ENCODE peak calls at places on chromosomes 11 and 22, in eight cellular contexts. Q, T, Y, X, Z, P, D and M are unnamed samples.
A peak's percentile ranks its signal among the peaks of the same experiment; 100 is the strongest.

GRCh38 chr11:122758974-122759373 is 79.3 kb upstream of the CRTAM start:
- DNase-seq in Q (no peak), T (no peak), Y (no peak), X (no peak), Z (no peak), P (no peak), D (no peak), M (no peak)

GRCh38 chr22:20466659-20467379 is 28.8 kb downstream of the KLHL22 start:
- DNase-seq in Q (no peak), T (no peak), Y (no peak), X (no peak), Z (no peak), P (no peak), D (no peak), M (no peak)

GRCh38 chr22:41152902-41153301 is 52.2 kb upstream of the L3MBTL2 start:
- DNase-seq in Q (peak; percentile 67), T (no peak), Y (no peak), X (no peak), Z (no peak), P (no peak), D (no peak), M (no peak)

GRCh38 chr22:30104501-30105156 is 24.4 kb downstream of the HORMAD2 start:
- DNase-seq in Q (no peak), T (no peak), Y (no peak), X (no peak), Z (no peak), P (no peak), D (no peak), M (peak; percentile 47)

GRCh38 chr22:24011735-24012068 is 598 bp downstream of the CABIN1 start:
- DNase-seq in Q (no peak), T (no peak), Y (no peak), X (no peak), Z (no peak), P (peak; percentile 54), D (no peak), M (no peak)

GRCh38 chr11:38019072-38019775 is 1421.2 kb upstream of the RAG2 start:
- DNase-seq in Q (no peak), T (no peak), Y (no peak), X (no peak), Z (peak; percentile 2), P (no peak), D (peak; percentile 45), M (no peak)

GRCh38 chr11:86519064-86519911 is 144.6 kb downstream of the CCDC81 start:
- DNase-seq in Q (no peak), T (no peak), Y (no peak), X (no peak), Z (peak; percentile 32), P (no peak), D (peak; percentile 81), M (no peak)

GRCh38 chr11:44368886-44369285 is 58.9 kb upstream of the ALX4 start:
- DNase-seq in Q (no peak), T (no peak), Y (no peak), X (no peak), Z (no peak), P (no peak), D (no peak), M (no peak)

GRCh38 chr11:13364388-13364787 is 86.8 kb downstream of the BMAL1 start:
- DNase-seq in Q (no peak), T (no peak), Y (no peak), X (no peak), Z (no peak), P (no peak), D (no peak), M (no peak)

GRCh38 chr22:45864959-45865496 is 111.9 kb downstream of the WNT7B start:
- DNase-seq in Q (peak; percentile 22), T (no peak), Y (no peak), X (no peak), Z (no peak), P (no peak), D (no peak), M (no peak)

GRCh38 chr11:126157326-126158030 is 54.0 kb downstream of the RPUSD4 start:
- DNase-seq in Q (no peak), T (no peak), Y (no peak), X (no peak), Z (no peak), P (no peak), D (no peak), M (no peak)

GRCh38 chr11:68214173-68215086 is 1.3 kb upstream of the KMT5B start:
- DNase-seq in Q (peak; percentile 60), T (no peak), Y (no peak), X (peak; percentile 56), Z (peak; percentile 34), P (peak; percentile 33), D (no peak), M (no peak)

GRCh38 chr11:110034816-110035215 is 58.4 kb upstream of the ZC3H12C start:
- DNase-seq in Q (no peak), T (no peak), Y (no peak), X (no peak), Z (no peak), P (no peak), D (no peak), M (no peak)

GRCh38 chr11:60783911-60784310 is 1.2 kb upstream of the MS4A10 start:
- DNase-seq in Q (no peak), T (no peak), Y (no peak), X (no peak), Z (no peak), P (no peak), D (no peak), M (no peak)

GRCh38 chr11:26078217-26078821 is 253.6 kb upstream of the ANO3 start:
- DNase-seq in Q (no peak), T (no peak), Y (no peak), X (no peak), Z (no peak), P (no peak), D (no peak), M (no peak)

GRCh38 chr11:119641991-119642745 is 86.8 kb downstream of the NECTIN1 start:
- DNase-seq in Q (no peak), T (no peak), Y (no peak), X (peak; percentile 74), Z (peak; percentile 39), P (no peak), D (no peak), M (peak; percentile 28)